ENCODE peak calls at places on chromosomes 16 and 17, in ten cellular contexts. L is naive thymus-derived CD4-positive, alpha-beta T cell; T is pancreas; S is sigmoid colon; Q is uterus; K is hepatocyte; J is cardiac muscle cell; E is right lobe of liver; P is esophagus squamous epithelium; I is tibial nerve. C is an unnamed sample.

GRCh38 chr17:64150237-64151015 is 20.5 kb upstream of the ERN1 start:
- DNase-seq in L (no peak), T (peak; percentile 71), S (no peak), Q (no peak), K (peak; percentile 54), J (peak; percentile 66), E (peak; percentile 82), P (no peak), I (no peak), C (no peak)

GRCh38 chr17:41777579-41778188 is 8.8 kb downstream of the JUP start:
- DNase-seq in L (no peak), T (peak; percentile 75), S (peak; percentile 87), Q (peak; percentile 78), K (peak; percentile 60), J (peak; percentile 98), E (peak; percentile 79), P (no peak), I (peak; percentile 57), C (peak; percentile 88)

GRCh38 chr16:66617010-66617434 is 12.5 kb downstream of the CMTM3 start:
- DNase-seq in L (no peak), T (no peak), S (no peak), Q (no peak), K (no peak), J (peak; percentile 17), E (no peak), P (no peak), I (no peak), C (no peak)

GRCh38 chr16:1723450-1724147 is 17.6 kb downstream of the MAPK8IP3 start:
- DNase-seq in L (peak; percentile 27), T (no peak), S (no peak), Q (no peak), K (peak; percentile 70), J (peak; percentile 51), E (no peak), P (no peak), I (no peak), C (peak; percentile 70)

GRCh38 chr16:48611329-48612137 is 1.6 kb upstream of the N4BP1 start:
- DNase-seq in L (peak; percentile 86), T (no peak), S (no peak), Q (no peak), K (peak; percentile 44), J (no peak), E (peak; percentile 42), P (no peak), I (no peak), C (no peak)

GRCh38 chr16:19135896-19136438 is 22.2 kb downstream of the ITPRIPL2 start:
- DNase-seq in L (no peak), T (no peak), S (peak; percentile 70), Q (no peak), K (peak; percentile 46), J (no peak), E (no peak), P (no peak), I (no peak), C (no peak)

GRCh38 chr17:16915752-16916556 is 56.0 kb downstream of the TNFRSF13B start:
- DNase-seq in L (no peak), T (peak; percentile 73), S (no peak), Q (no peak), K (peak; percentile 64), J (peak; percentile 57), E (peak; percentile 52), P (no peak), I (no peak), C (peak; percentile 79)

GRCh38 chr17:47742319-47743181 is 9.5 kb downstream of the TBX21 start:
- DNase-seq in L (peak; percentile 36), T (no peak), S (peak; percentile 40), Q (no peak), K (peak; percentile 32), J (peak; percentile 19), E (no peak), P (no peak), I (no peak), C (peak; percentile 83)

GRCh38 chr17:55202906-55203305 is 61.9 kb upstream of the HLF start:
- DNase-seq in L (no peak), T (no peak), S (no peak), Q (no peak), K (no peak), J (no peak), E (no peak), P (no peak), I (no peak), C (no peak)

GRCh38 chr16:57476546-57477410 is 9.5 kb downstream of the DOK4 start:
- DNase-seq in L (no peak), T (no peak), S (no peak), Q (no peak), K (no peak), J (no peak), E (no peak), P (no peak), I (no peak), C (no peak)

GRCh38 chr17:61317779-61318178 is 81.9 kb upstream of the TBX2 start:
- DNase-seq in L (no peak), T (no peak), S (no peak), Q (no peak), K (no peak), J (no peak), E (no peak), P (no peak), I (no peak), C (no peak)

GRCh38 chr17:6140188-6140587 is 70.0 kb downstream of the WSCD1 start:
- DNase-seq in L (no peak), T (no peak), S (no peak), Q (no peak), K (no peak), J (no peak), E (no peak), P (no peak), I (no peak), C (no peak)

DNA sequence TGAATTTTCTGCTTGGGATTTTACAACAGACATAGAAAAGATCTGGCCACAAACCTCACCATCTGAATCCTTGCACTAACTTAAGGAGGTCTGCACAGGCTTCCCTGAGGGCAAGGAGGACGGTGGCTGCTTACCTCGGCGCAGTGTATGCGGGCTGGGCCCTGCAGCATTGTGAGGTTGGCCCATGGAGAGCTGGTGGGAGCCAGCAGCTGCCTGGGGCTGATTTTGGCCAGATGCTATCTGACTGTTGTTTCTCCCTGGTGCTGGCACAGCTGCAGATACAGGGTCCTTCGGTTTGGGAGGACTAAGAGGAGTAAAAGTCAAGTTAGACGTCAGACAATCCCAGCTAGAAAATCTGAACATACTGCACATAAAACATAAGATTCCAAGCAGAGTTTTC is 79.8 kb downstream of the ARHGAP17 start:
- DNase-seq in L (no peak), T (no peak), S (no peak), Q (no peak), K (no peak), J (no peak), E (no peak), P (no peak), I (no peak), C (no peak)
- H3K27ac ChIP-seq in L (no peak overlapping the region), T (no peak overlapping the region), S (no peak overlapping the region), Q (no peak overlapping the region), K (no peak overlapping the region), J (no peak overlapping the region), E (no peak overlapping the region), P (no peak overlapping the region), I (no peak overlapping the region), C (no peak overlapping the region)

DNA sequence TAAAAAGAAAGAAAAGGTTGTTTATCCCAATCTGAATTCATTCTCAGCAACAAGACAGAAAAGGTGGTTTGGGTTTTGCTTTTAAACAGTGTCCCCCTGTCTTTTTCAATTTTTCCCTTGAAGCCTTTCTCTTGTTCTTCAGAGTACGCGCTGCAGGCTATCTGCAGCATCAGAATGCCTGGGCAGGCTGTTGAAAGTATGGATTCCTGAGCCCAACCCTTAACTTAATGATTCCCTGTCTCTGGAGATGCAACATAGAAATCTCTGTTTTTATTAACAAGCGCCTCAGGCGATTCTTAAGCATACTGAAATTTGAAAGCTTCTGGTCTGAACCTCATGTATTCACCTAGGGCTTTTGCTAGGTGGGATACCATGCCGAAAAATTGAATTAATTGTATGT is 32.1 kb downstream of the DGKE start:
- DNase-seq in L (no peak), T (no peak), S (no peak), Q (no peak), K (no peak), J (no peak), E (no peak), P (no peak), I (no peak), C (no peak)
- H3K27ac ChIP-seq in L (no peak overlapping the region), T (no peak overlapping the region), S (no peak overlapping the region), Q (no peak overlapping the region), K (no peak overlapping the region), J (no peak overlapping the region), E (no peak overlapping the region), P (no peak overlapping the region), I (no peak overlapping the region), C (no peak overlapping the region)

GRCh38 chr17:78923660-78924453 is 1.3 kb downstream of the TIMP2 start:
- DNase-seq in L (peak; percentile 42), T (peak; percentile 94), S (peak; percentile 82), Q (peak; percentile 61), K (peak; percentile 89), J (no peak), E (peak; percentile 70), P (no peak), I (peak; percentile 55), C (no peak)

GRCh38 chr17:78919816-78920516 is 5.2 kb downstream of the TIMP2 start:
- DNase-seq in L (no peak), T (no peak), S (no peak), Q (no peak), K (no peak), J (no peak), E (no peak), P (no peak), I (no peak), C (no peak)

GRCh38 chr17:78922876-78923498 is 2.2 kb downstream of the TIMP2 start:
- DNase-seq in L (no peak), T (no peak), S (no peak), Q (no peak), K (no peak), J (no peak), E (no peak), P (no peak), I (no peak), C (no peak)

GRCh38 chr17:78920528-78920927 is 4.7 kb downstream of the TIMP2 start:
- DNase-seq in L (no peak), T (no peak), S (no peak), Q (no peak), K (no peak), J (no peak), E (no peak), P (no peak), I (no peak), C (no peak)

DNA sequence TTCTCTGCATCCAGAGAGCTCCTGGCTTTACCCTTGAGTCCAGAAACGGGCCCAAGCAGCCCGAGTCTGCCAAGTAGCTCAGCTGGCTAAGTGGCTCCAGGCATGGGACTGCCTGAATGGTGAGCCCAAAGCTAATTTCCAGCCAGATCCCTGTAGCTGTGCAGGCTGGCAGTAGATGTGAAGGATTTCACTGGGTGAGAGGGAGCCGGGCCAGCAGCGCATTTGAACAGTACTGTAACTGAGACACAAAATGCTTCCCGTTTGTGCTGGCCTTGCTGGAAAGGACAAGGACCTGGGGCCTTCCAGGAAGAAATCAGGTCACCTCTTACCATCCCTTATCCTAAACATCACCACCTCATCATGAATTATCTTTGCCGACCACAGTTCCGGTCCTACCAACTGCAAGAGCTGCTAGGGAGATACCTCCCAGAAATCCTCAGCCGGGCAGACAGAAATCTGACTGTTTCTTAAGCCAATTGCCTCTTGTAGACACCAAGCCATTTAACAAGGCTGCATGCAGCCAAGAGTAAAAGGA is 3.7 kb downstream of the TIMP2 start:
- DNase-seq in L (no peak), T (no peak), S (peak; percentile 89), Q (no peak), K (no peak), J (peak; percentile 37), E (no peak), P (no peak), I (no peak), C (no peak)
- H3K27ac ChIP-seq in L (no peak overlapping the region), T (peak overlapping the region; percentile 39), S (peak overlapping the region; percentile 98), Q (peak overlapping the region; percentile 98), K (peak overlapping the region; percentile 55), J (no peak overlapping the region), E (no peak overlapping the region), P (peak overlapping the region; percentile 97), I (peak overlapping the region; percentile 82), C (no peak overlapping the region)

GRCh38 chr17:49038138-49038537 is 41.0 kb downstream of the IGF2BP1 start:
- DNase-seq in L (no peak), T (no peak), S (no peak), Q (no peak), K (no peak), J (no peak), E (no peak), P (no peak), I (no peak), C (no peak)
- H3K27ac ChIP-seq in L (no peak overlapping the region), T (no peak overlapping the region), S (no peak overlapping the region), Q (no peak overlapping the region), K (no peak overlapping the region), J (no peak overlapping the region), E (no peak overlapping the region), P (no peak overlapping the region), I (no peak overlapping the region), C (no peak overlapping the region)